ENCODE peak calls at places on chromosomes 6 and 20, in seven cellular contexts. X is stimulated activated CD4-positive, alpha-beta T cell treated with anti-CD3 and anti-CD28 coated beads, Interleukin-12 subunit alpha, Interleukin-12 subunit beta, amount 100 ng/mL, for 4 hours; E is pancreas; O is HCEC 1CT; H is HEK293T; L is DMS153; K is H54. M is an unnamed sample.

GRCh38 chr6:158505194-158505593 is 54.7 kb upstream of the TMEM181 start:
- DNase-seq in X (no peak), E (no peak), O (no peak), H (no peak), L (no peak), K (no peak), M (no peak)

GRCh38 chr6:28648878-28649375 is 123.2 kb downstream of the GPX5 start:
- DNase-seq in X (no peak), E (no peak), O (peak; percentile 14), H (no peak), L (no peak), K (no peak), M (peak; percentile 33)

GRCh38 chr6:155352812-155353211 is 38.5 kb upstream of the TFB1M start:
- DNase-seq in X (no peak), E (no peak), O (peak; percentile 85), H (no peak), L (no peak), K (no peak), M (peak; percentile 38)

GRCh38 chr6:12909828-12910227 is 193.3 kb downstream of the PHACTR1 start:
- DNase-seq in X (no peak), E (no peak), O (no peak), H (no peak), L (no peak), K (no peak), M (no peak)

GRCh38 chr6:17519120-17519519 is 81.0 kb upstream of the FAM8A1 start:
- DNase-seq in X (no peak), E (no peak), O (peak; percentile 19), H (no peak), L (no peak), K (no peak), M (peak; percentile 7)

GRCh38 chr6:37078814-37079213 is 73.4 kb downstream of the FGD2 start:
- DNase-seq in X (no peak), E (no peak), O (no peak), H (no peak), L (no peak), K (no peak), M (no peak)

GRCh38 chr20:35511814-35512420 is 17.5 kb downstream of the C20orf173 start:
- DNase-seq in X (no peak), E (no peak), O (peak; percentile 24), H (peak; percentile 43), L (peak; percentile 18), K (no peak), M (peak; percentile 38)

GRCh38 chr20:53900380-53900999 is 169.9 kb downstream of the BCAS1 start:
- DNase-seq in X (no peak), E (no peak), O (peak; percentile 87), H (no peak), L (no peak), K (no peak), M (peak; percentile 86)

GRCh38 chr6:121382467-121383121 is 48.3 kb upstream of the TBC1D32 start:
- DNase-seq in X (no peak), E (no peak), O (no peak), H (peak; percentile 53), L (no peak), K (no peak), M (peak; percentile 25)

GRCh38 chr6:43770417-43771209 is 602 bp downstream of the VEGFA start:
- DNase-seq in X (peak; percentile 39), E (peak; percentile 73), O (peak; percentile 70), H (peak; percentile 42), L (no peak), K (peak; percentile 89), M (peak; percentile 73)

GRCh38 chr6:72649032-72649984 is 27.4 kb downstream of the KCNQ5 start:
- DNase-seq in X (no peak), E (no peak), O (peak; percentile 92), H (no peak), L (no peak), K (no peak), M (peak; percentile 86)

GRCh38 chr6:16630035-16630643 is 131.1 kb downstream of the ATXN1 start:
- DNase-seq in X (no peak), E (no peak), O (no peak), H (no peak), L (no peak), K (no peak), M (no peak)

GRCh38 chr6:35787266-35788218 is 6.7 kb downstream of the CLPSL1 start:
- DNase-seq in X (no peak), E (peak; percentile 63), O (no peak), H (no peak), L (no peak), K (no peak), M (no peak)

GRCh38 chr20:26169506-26169905 is 472.9 kb upstream of the ZNF337 start:
- DNase-seq in X (no peak), E (no peak), O (peak; percentile 59), H (no peak), L (no peak), K (no peak), M (peak; percentile 76)

GRCh38 chr6:5497896-5498578 is 236.7 kb downstream of the FARS2 start:
- DNase-seq in X (no peak), E (no peak), O (peak; percentile 77), H (no peak), L (no peak), K (peak; percentile 30), M (peak; percentile 92)

GRCh38 chr6:159640322-159640721 is 52.7 kb downstream of the SOD2 start:
- DNase-seq in X (no peak), E (peak; percentile 22), O (no peak), H (no peak), L (no peak), K (no peak), M (no peak)

GRCh38 chr6:4637691-4638433 is 138.3 kb upstream of the CDYL start:
- DNase-seq in X (no peak), E (no peak), O (peak; percentile 63), H (no peak), L (no peak), K (peak; percentile 24), M (peak; percentile 75)

GRCh38 chr20:43680976-43681375 is 14.1 kb downstream of the MYBL2 start:
- DNase-seq in X (no peak), E (no peak), O (no peak), H (no peak), L (no peak), K (no peak), M (no peak)

GRCh38 chr20:50309280-50309763 is 118.7 kb downstream of the CEBPB start:
- DNase-seq in X (no peak), E (no peak), O (peak; percentile 42), H (no peak), L (no peak), K (no peak), M (peak; percentile 45)

M was measured in EL.